ENCODE peak calls at places on chromosomes 7 and 10, in six cellular contexts. K is Panc1; R is AG09309; B is CD8-positive, alpha-beta T cell; G is ovary; P is spleen. M is an unnamed sample.

GRCh38 chr10:69669408-69669807 is 39.4 kb downstream of the FAM241B start:
- DNase-seq in P (no peak), G (no peak), B (no peak), R (no peak), K (no peak), M (no peak)

GRCh38 chr7:106588576-106589494 is 72.1 kb downstream of the CCDC71L start:
- DNase-seq in R (no peak), K (no peak), B (no peak), G (no peak), P (no peak), M (no peak)

GRCh38 chr10:86437447-86437846 is 70.9 kb upstream of the GRID1 start:
- DNase-seq in K (no peak), B (no peak), R (no peak), G (no peak), P (no peak), M (no peak)

GRCh38 chr7:151599401-151600227 is 79.9 kb upstream of the RHEB start:
- DNase-seq in P (no peak), K (peak), B (no peak), R (peak), G (peak), M (no peak)

GRCh38 chr10:103784723-103785418 is 70.5 kb downstream of the SH3PXD2A start:
- DNase-seq in P (no peak), R (no peak), G (no peak), K (no peak), B (no peak), M (no peak)

GRCh38 chr10:73850863-73851461 is 23.4 kb downstream of the CAMK2G start:
- DNase-seq in B (no peak), K (no peak), G (peak), R (peak), P (no peak), M (peak)

GRCh38 chr10:26407406-26407969 is 30.7 kb upstream of the APBB1IP start:
- DNase-seq in R (peak), G (no peak), B (no peak), P (no peak), K (peak), M (no peak)

GRCh38 chr7:44269943-44270493 is 55.4 kb downstream of the CAMK2B start:
- DNase-seq in K (no peak), R (no peak), B (no peak), G (no peak), P (no peak), M (no peak)

GRCh38 chr10:69360485-69361302 is 56.0 kb downstream of the TACR2 start:
- DNase-seq in R (peak), G (peak), K (no peak), P (no peak), B (no peak), M (peak)

GRCh38 chr7:47379629-47380324 is 202.1 kb downstream of the TNS3 start:
- DNase-seq in R (no peak), G (peak), B (no peak), P (peak), K (no peak), M (peak)

GRCh38 chr7:114889646-114890285 is 32.1 kb upstream of the MDFIC start:
- DNase-seq in G (no peak), P (no peak), R (peak), B (no peak), K (peak), M (no peak)

GRCh38 chr10:62794306-62794705 is 10.2 kb upstream of the ADO start:
- DNase-seq in B (no peak), R (peak), K (no peak), P (no peak), G (no peak), M (peak)

GRCh38 chr10:35328404-35329037 is 7.8 kb upstream of the CCNY start:
- DNase-seq in K (no peak), P (no peak), G (no peak), B (no peak), R (peak), M (no peak)

GRCh38 chr10:26870766-26871165 is 10.0 kb upstream of the ABI1 start:
- DNase-seq in G (no peak), R (no peak), K (no peak), P (no peak), B (no peak), M (no peak)

GRCh38 chr7:127532151-127532550 is 53.2 kb downstream of the GCC1 start:
- DNase-seq in B (no peak), K (no peak), P (no peak), G (no peak), R (no peak), M (no peak)

GRCh38 chr10:132729810-132730565 is 56.0 kb downstream of the NKX6-2 start:
- DNase-seq in P (no peak), G (no peak), K (no peak), B (no peak), R (no peak), M (no peak)

GRCh38 chr7:25493811-25494366 is 265.6 kb upstream of the NPVF start:
- DNase-seq in K (no peak), R (no peak), G (no peak), B (no peak), P (no peak), M (no peak)

GRCh38 chr7:25495342-25495855 is 267.1 kb upstream of the NPVF start:
- DNase-seq in B (no peak), K (no peak), R (no peak), P (no peak), G (peak), M (no peak)

GRCh38 chr7:25495905-25496304 is 267.6 kb upstream of the NPVF start:
- DNase-seq in B (no peak), K (no peak), G (no peak), P (no peak), R (no peak), M (no peak)

GRCh38 chr7:25496394-25497103 is 268.3 kb upstream of the NPVF start:
- DNase-seq in B (no peak), G (no peak), R (no peak), K (no peak), P (no peak), M (no peak)
- H3K4me3 ChIP-seq in B (peak), G (no peak), R (no peak), K (no peak), P (no peak), M (no peak)

DNA sequence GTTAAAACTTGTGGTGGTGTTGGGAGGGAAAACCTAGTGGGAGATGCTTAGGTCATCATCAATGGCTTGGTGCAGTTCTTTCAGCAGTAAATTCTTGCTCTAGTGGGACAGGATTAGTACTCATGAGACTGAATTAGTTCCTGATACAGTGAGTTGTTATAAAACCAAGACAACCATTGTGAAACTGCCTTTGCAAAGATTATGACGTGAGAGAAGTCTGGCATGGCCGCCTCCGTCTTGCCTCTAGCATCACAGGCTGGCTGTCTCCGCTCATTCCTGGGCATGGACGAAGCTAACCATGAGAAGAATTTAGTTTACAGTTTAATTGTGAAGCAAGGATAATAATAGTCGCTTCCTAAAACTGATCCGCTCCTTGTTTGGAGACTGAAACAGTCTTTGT is 186.4 kb downstream of the KIF20B start:
- DNase-seq in P (peak), R (no peak), B (no peak), K (no peak), G (no peak), M (no peak)
- H3K4me3 ChIP-seq in P (no peak), R (no peak), B (no peak), K (no peak), G (no peak), M (no peak)

GRCh38 chr10:13529714-13529973 is 830 bp upstream of the BEND7 start:
- DNase-seq in R (no peak), B (no peak), G (no peak), P (no peak), K (no peak), M (no peak)
- H3K4me3 ChIP-seq in R (no peak), B (no peak), G (peak), P (no peak), K (no peak), M (no peak)

GRCh38 chr7:1176891-1177373 is 16.9 kb upstream of the ZFAND2A start:
- DNase-seq in K (no peak), G (peak), B (peak), P (peak), R (no peak), M (peak)

GRCh38 chr7:1174881-1175596 is 15.0 kb upstream of the ZFAND2A start:
- DNase-seq in R (no peak), G (no peak), B (no peak), P (no peak), K (no peak), M (no peak)

GRCh38 chr7:1175967-1176851 is 16.2 kb upstream of the ZFAND2A start:
- DNase-seq in R (no peak), G (peak), P (peak), K (peak), B (peak), M (peak)

GRCh38 chr7:1172666-1173523 is 12.9 kb upstream of the ZFAND2A start:
- DNase-seq in P (no peak), K (no peak), R (no peak), G (no peak), B (no peak), M (no peak)

DNA sequence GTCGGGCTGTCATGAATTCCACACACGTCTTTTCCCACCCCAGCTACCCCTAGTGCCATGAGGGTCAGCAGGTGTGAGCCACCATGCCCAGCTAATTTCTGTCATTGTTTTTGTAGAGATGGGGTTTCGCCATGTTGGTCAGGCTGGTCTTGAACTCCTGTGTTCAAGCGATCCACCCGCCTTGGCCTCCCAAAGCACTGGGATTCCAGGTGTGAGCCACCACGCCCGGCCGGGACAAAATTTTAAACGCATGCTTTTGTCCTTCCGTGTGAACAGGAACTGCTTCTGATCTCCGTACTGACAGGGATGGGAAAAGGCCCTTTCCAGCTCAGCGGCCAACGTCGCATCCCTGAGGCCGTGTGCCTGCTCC is 15.6 kb upstream of the ZFAND2A start:
- DNase-seq in G (no peak), K (no peak), R (no peak), B (no peak), P (no peak), M (no peak)
- H3K4me3 ChIP-seq in G (no peak), K (peak), R (no peak), B (no peak), P (no peak), M (no peak)

GRCh38 chr10:29106287-29106686 is 182.6 kb upstream of the LYZL1 start:
- DNase-seq in K (no peak), G (no peak), R (no peak), P (no peak), B (no peak), M (no peak)

GRCh38 chr10:29104661-29105369 is 184.1 kb upstream of the LYZL1 start:
- DNase-seq in P (no peak), K (no peak), R (no peak), G (no peak), B (no peak), M (no peak)

GRCh38 chr10:29107866-29108498 is 180.9 kb upstream of the LYZL1 start:
- DNase-seq in B (no peak), P (no peak), R (no peak), K (no peak), G (no peak), M (no peak)

GRCh38 chr10:29102636-29103035 is 186.2 kb upstream of the LYZL1 start:
- DNase-seq in B (no peak), G (no peak), K (no peak), R (no peak), P (no peak), M (no peak)

DNA sequence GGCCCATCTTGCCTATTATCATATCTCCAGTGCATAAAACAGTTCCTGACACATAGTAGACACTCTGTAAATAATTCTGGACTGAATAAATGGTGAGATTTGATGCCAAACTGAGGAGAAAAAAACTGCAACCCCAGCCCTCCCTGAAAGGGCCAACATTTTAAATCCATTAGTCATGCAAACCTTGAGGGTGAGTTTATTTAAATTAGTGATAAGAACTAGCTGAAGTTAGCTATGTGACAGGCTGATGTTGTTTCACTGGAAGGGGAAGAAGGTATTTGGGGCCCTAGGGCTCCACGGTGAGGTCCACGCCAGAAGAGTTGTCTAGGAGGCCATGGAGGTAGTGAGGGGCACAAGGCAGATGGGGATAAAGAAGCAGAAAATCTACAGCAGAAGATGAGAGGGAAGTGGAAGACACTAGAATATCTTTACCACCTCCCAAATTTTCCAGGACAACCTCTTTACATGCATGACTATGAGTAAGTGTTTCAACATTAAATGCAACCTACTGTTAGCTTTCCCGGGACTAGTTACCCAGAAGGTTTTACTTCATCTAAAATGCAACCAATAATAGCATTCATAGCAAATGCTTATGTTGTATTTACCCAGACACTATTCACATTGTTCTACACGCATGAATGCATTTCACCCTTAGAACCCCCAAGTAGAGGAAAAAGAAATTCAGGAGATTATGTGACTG is 183.2 kb upstream of the LYZL1 start:
- DNase-seq in B (no peak), G (no peak), P (no peak), K (no peak), R (peak), M (no peak)
- H3K4me3 ChIP-seq in B (no peak), G (no peak), P (no peak), K (no peak), R (no peak), M (no peak)

M was measured in thyroid gland.